ENCODE peak calls at places on chromosome 21, in four cellular contexts. L, M, P and Z are unnamed samples.

GRCh38 chr21:42016364-42016985 is 6.3 kb upstream of the ZBTB21 start:
- DNase-seq in L (no peak), M (no peak), P (no peak), Z (no peak)

GRCh38 chr21:25459365-25459764 is 147.9 kb downstream of the MRPL39 start:
- DNase-seq in L (no peak), M (no peak), P (no peak), Z (no peak)

GRCh38 chr21:40844935-40845334 is 2.0 kb downstream of the DSCAM start:
- DNase-seq in L (no peak), M (no peak), P (no peak), Z (no peak)

GRCh38 chr21:35020902-35021301 is 28.2 kb downstream of the RUNX1 start:
- DNase-seq in L (no peak), M (no peak), P (peak), Z (no peak)

GRCh38 chr21:36845070-36845469 is 121.4 kb downstream of the HLCS start:
- DNase-seq in L (no peak), M (no peak), P (no peak), Z (no peak)

GRCh38 chr21:28959367-28960099 is 33.1 kb downstream of the LTN1 start:
- DNase-seq in L (no peak), M (peak), P (peak), Z (peak)

GRCh38 chr21:20720623-20721022 is 277.6 kb upstream of the NCAM2 start:
- DNase-seq in L (no peak), M (peak), P (peak), Z (peak)

GRCh38 chr21:34147835-34148804 is 74.7 kb downstream of the MRPS6 start:
- DNase-seq in L (no peak), M (peak), P (peak), Z (peak)

GRCh38 chr21:36125513-36126121 is 9.3 kb upstream of the CBR3 start:
- DNase-seq in L (peak), M (peak), P (peak), Z (peak)

GRCh38 chr21:45504021-45504515 is 38.2 kb downstream of the SLC19A1 start:
- DNase-seq in L (no peak), M (no peak), P (no peak), Z (no peak)

GRCh38 chr21:43734830-43735229 is 15.9 kb downstream of the PDXK start:
- DNase-seq in L (peak), M (peak), P (peak), Z (peak)

GRCh38 chr21:44880762-44881585 is 7.5 kb upstream of the PTTG1IP start:
- DNase-seq in L (no peak), M (peak), P (peak), Z (peak)

GRCh38 chr21:14836950-14837349 is 227.8 kb downstream of the NRIP1 start:
- DNase-seq in L (no peak), M (no peak), P (peak), Z (no peak)

GRCh38 chr21:34807146-34807880 is 138.5 kb downstream of the CLIC6 start:
- DNase-seq in L (no peak), M (peak), P (peak), Z (peak)

GRCh38 chr21:46128106-46128982 is 27.0 kb downstream of the FTCD start:
- DNase-seq in L (no peak), M (no peak), P (no peak), Z (no peak)

GRCh38 chr21:45552696-45553391 is 10.6 kb upstream of the SLC19A1 start:
- DNase-seq in L (no peak), M (no peak), P (no peak), Z (no peak)

GRCh38 chr21:42140196-42140934 is 69.2 kb downstream of the UMODL1 start:
- DNase-seq in L (no peak), M (no peak), P (no peak), Z (no peak)

GRCh38 chr21:36117276-36117675 is 17.6 kb upstream of the CBR3 start:
- DNase-seq in L (no peak), M (no peak), P (no peak), Z (no peak)

GRCh38 chr21:44618909-44619308 is 7.0 kb downstream of the KRTAP10-8 start:
- DNase-seq in L (no peak), M (no peak), P (no peak), Z (no peak)

GRCh38 chr21:24868117-24868516 is 739.2 kb downstream of the MRPL39 start:
- DNase-seq in L (no peak), M (no peak), P (no peak), Z (no peak)

GRCh38 chr21:42314616-42315295 is 453 bp downstream of the TFF3 start:
- DNase-seq in L (no peak), M (no peak), P (no peak), Z (no peak)

GRCh38 chr21:24705201-24705600 is 902.1 kb downstream of the MRPL39 start:
- DNase-seq in L (no peak), M (no peak), P (no peak), Z (no peak)

GRCh38 chr21:43304621-43305335 is 122.2 kb downstream of the SIK1 start:
- DNase-seq in L (no peak), M (no peak), P (no peak), Z (no peak)

GRCh38 chr21:45525153-45525909 is 16.9 kb downstream of the SLC19A1 start:
- DNase-seq in L (peak), M (no peak), P (no peak), Z (peak)

GRCh38 chr21:45555557-45556301 is 13.5 kb upstream of the SLC19A1 start:
- DNase-seq in L (peak), M (peak), P (peak), Z (peak)

GRCh38 chr21:14523234-14523633 is 22.9 kb downstream of the SAMSN1 start:
- DNase-seq in L (no peak), M (no peak), P (no peak), Z (peak)

GRCh38 chr21:29190920-29191319 is 60.5 kb downstream of the MAP3K7CL start:
- DNase-seq in L (no peak), M (peak), P (no peak), Z (peak)

GRCh38 chr21:44331209-44331608 is 8.0 kb downstream of the CFAP410 start:
- DNase-seq in L (no peak), M (no peak), P (no peak), Z (no peak)

GRCh38 chr21:24205317-24205716 is 1402.0 kb downstream of the MRPL39 start:
- DNase-seq in L (no peak), M (no peak), P (no peak), Z (no peak)

GRCh38 chr21:42746593-42747266 is 93.3 kb downstream of the PDE9A start:
- DNase-seq in L (no peak), M (no peak), P (no peak), Z (no peak)

GRCh38 chr21:28742527-28742926 is 250.2 kb downstream of the LTN1 start:
- DNase-seq in L (no peak), M (peak), P (peak), Z (peak)

GRCh38 chr21:42089093-42089631 is 18.0 kb downstream of the UMODL1 start:
- DNase-seq in L (no peak), M (no peak), P (no peak), Z (no peak)

GRCh38 chr21:44391345-44392091 is 38.1 kb downstream of the TRPM2 start:
- DNase-seq in L (peak), M (no peak), P (no peak), Z (no peak)

GRCh38 chr21:25283720-25284119 is 323.6 kb downstream of the MRPL39 start:
- DNase-seq in L (no peak), M (peak), P (peak), Z (peak)

GRCh38 chr21:23014021-23014420 is 2015.8 kb downstream of the NCAM2 start:
- DNase-seq in L (no peak), M (no peak), P (no peak), Z (no peak)

GRCh38 chr21:23017989-23018388 is 2019.8 kb downstream of the NCAM2 start:
- DNase-seq in L (no peak), M (no peak), P (no peak), Z (no peak)

GRCh38 chr21:23020969-23021368 is 2022.8 kb downstream of the NCAM2 start:
- DNase-seq in L (no peak), M (no peak), P (no peak), Z (no peak)

GRCh38 chr21:23021481-23021880 is 2023.3 kb downstream of the NCAM2 start:
- DNase-seq in L (no peak), M (no peak), P (no peak), Z (no peak)

GRCh38 chr21:23016617-23017016 is 2018.4 kb downstream of the NCAM2 start:
- DNase-seq in L (no peak), M (no peak), P (no peak), Z (peak)
- TF ChIP-seq CTCF in L (no peak), M (no peak), P (no peak), Z (peak)

DNA sequence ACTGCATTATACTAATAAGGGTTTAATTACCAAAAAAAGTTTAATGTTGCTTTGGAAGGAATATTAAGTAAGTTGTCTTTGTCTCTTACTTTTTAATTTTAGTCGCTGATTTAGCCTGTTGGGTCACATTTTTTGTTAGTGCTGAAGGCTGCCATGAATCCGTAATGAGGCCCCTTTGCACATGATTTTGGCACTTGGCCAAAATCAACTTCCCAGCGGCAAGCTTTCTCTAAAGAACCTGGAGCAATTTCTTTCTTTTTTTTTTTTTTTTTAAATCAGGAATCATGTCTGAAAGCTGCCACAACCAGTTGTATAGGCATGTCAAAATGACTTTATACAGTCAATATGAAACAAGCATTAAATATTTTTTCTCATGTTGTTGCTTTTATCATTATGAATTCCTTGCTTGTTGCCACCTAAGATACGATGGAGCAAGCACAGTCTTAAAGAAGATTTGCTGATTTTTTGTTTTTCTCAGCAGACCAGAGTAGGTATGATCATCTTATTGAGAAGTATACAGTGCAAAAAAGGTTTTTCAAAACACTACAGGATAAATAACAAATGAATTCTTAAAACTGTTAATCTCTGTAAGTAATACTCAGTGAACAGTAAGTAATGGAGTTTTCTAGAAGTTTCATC is 690.4 kb downstream of the USP25 start:
- DNase-seq in L (peak), M (peak), P (peak), Z (peak)
- H3K4me3 ChIP-seq in L (peak), M (peak), P (peak), Z (peak)

DNA sequence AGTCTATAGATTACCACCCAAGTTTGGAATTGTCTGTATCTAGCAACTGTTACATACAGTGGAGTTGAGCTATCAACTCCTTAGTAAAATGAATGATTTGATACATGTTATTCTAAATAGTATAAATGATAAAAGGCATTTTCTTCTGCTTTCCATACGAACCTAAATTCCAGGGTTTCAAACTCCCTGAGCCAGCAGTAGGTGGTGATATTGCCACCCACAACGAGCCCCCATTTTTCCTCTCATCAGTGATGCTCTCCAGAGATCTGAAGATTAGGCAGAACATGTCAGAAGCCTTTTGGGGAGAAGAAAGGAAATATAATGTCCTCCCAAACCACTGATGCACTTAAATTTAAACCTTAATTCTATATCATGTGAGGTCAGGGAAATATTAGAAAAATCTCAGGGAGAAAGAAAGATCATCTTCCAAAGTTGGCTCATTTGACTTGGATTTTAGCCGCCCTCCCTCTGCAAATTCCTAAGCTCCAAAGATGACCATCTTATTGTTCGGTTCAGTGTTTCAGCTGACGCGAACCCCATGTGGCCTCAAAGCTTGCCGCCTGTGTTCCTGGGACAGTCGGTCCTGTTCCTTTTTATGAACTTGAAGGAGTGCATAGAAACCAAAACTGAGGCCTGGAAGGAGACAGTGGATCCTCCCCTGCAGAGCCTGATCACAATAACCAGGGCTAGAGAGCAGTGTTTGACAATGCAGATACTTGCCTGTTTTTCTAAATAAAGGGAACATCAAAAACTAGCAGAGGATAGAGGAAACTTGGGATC is 2.3 kb downstream of the EVA1C start:
- DNase-seq in L (no peak), M (peak), P (peak), Z (peak)
- TF ChIP-seq CTCF in L (peak), M (peak), P (peak), Z (peak)

GRCh38 chr21:37994211-37994610 is 78.0 kb upstream of the KCNJ6 start:
- DNase-seq in L (no peak), M (peak), P (no peak), Z (no peak)
- H3K4me3 ChIP-seq in L (no peak), M (no peak), P (no peak), Z (no peak)

GRCh38 chr21:32829504-32829903 is 57.9 kb upstream of the PAXBP1 start:
- DNase-seq in L (no peak), M (no peak), P (no peak), Z (no peak)

GRCh38 chr21:32824950-32825349 is 53.4 kb upstream of the PAXBP1 start:
- DNase-seq in L (no peak), M (no peak), P (no peak), Z (no peak)

GRCh38 chr21:32828908-32829307 is 57.4 kb upstream of the PAXBP1 start:
- DNase-seq in L (no peak), M (no peak), P (no peak), Z (no peak)

DNA sequence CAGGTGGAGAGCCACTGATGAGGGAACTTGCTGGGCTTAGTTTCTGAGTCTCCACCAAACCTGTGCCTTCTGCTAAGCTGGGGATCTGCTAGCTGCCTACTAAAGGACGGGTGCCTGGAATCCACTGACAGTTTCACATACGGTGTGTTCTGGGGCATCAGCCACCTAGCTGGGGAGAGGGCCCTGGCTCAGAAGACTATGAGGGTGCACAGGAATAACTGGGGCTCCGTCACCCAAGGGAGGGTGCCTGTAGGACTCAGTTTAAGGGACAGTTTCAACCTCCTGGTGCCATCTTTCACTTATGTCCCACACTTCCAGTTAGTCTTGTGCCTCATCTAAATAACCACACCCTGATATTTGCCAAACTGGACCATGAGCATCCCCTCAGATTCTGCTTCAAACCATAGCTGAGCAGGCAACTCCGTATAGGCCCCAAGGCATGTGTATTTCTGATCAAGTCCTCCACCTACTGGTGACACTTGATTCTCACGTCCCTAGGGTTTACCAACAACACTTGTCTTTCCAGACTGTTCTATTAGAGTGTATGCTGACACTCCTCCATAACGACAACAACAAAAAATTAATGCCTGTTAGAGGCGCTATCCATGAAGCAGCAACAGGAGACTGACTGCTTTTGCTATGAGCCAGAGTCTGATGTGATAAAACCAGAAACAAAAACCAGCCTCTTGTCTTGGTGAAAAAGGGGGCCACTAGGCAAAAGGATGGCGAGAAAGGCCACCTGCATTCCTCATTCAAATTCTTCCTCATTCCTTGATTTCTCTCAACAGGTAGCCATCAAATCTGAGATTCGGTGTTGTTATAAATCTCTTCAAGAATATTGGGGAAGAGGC is 55.0 kb upstream of the PAXBP1 start:
- DNase-seq in L (no peak), M (peak), P (peak), Z (peak)
- TF ChIP-seq CTCF in L (peak), M (peak), P (peak), Z (peak)